ENCODE peak calls at places on chromosomes 7 and 10, in five cellular contexts. One of them, this sample, is unnamed.

GRCh38 chr10:22344204-22344603 is 1.1 kb upstream of the SPAG6 start:
- DNase-seq in keratinocyte: no peak
- DNase-seq in HepG2: no peak
- DNase-seq in PC-9: no peak
- DNase-seq in hepatocyte: no peak
- DNase-seq in this sample: no peak

GRCh38 chr10:103307594-103307993 is 30.7 kb downstream of the INA start:
- DNase-seq in keratinocyte: no peak
- DNase-seq in HepG2: no peak
- DNase-seq in PC-9: no peak
- DNase-seq in hepatocyte: no peak
- DNase-seq in this sample: no peak

GRCh38 chr7:142542938-142543337 is 206.3 kb upstream of the PRSS1 start:
- DNase-seq in keratinocyte: no peak
- DNase-seq in HepG2: no peak
- DNase-seq in PC-9: no peak
- DNase-seq in hepatocyte: no peak
- DNase-seq in this sample: no peak

GRCh38 chr7:90766814-90767564 is 170.9 kb downstream of the CDK14 start:
- DNase-seq in keratinocyte: no peak
- DNase-seq in HepG2: peak; percentile 94
- DNase-seq in PC-9: no peak
- DNase-seq in hepatocyte: peak; percentile 69
- DNase-seq in this sample: peak; percentile 70

GRCh38 chr10:16314259-16314658 is 122.6 kb upstream of the PTER start:
- DNase-seq in keratinocyte: no peak
- DNase-seq in HepG2: peak; percentile 20
- DNase-seq in PC-9: no peak
- DNase-seq in hepatocyte: peak; percentile 3
- DNase-seq in this sample: no peak

GRCh38 chr7:128017880-128018845 is 13.1 kb downstream of the LRRC4 start:
- DNase-seq in keratinocyte: no peak
- DNase-seq in HepG2: no peak
- DNase-seq in PC-9: peak; percentile 38
- DNase-seq in hepatocyte: no peak
- DNase-seq in this sample: peak; percentile 45

GRCh38 chr7:138316421-138317043 is 143.5 kb upstream of the TRIM24 start:
- DNase-seq in keratinocyte: no peak
- DNase-seq in HepG2: peak; percentile 99
- DNase-seq in PC-9: no peak
- DNase-seq in hepatocyte: peak; percentile 60
- DNase-seq in this sample: no peak

GRCh38 chr10:115937756-115938032 is 335.3 kb downstream of the GFRA1 start:
- DNase-seq in keratinocyte: no peak
- DNase-seq in HepG2: no peak
- DNase-seq in PC-9: no peak
- DNase-seq in hepatocyte: no peak
- DNase-seq in this sample: no peak

GRCh38 chr10:38070501-38070900 is 23.6 kb upstream of the ZNF37A start:
- DNase-seq in keratinocyte: no peak
- DNase-seq in HepG2: no peak
- DNase-seq in PC-9: no peak
- DNase-seq in hepatocyte: no peak
- DNase-seq in this sample: no peak

GRCh38 chr10:133326745-133327650 is 9.7 kb downstream of the CALY start:
- DNase-seq in keratinocyte: no peak
- DNase-seq in HepG2: no peak
- DNase-seq in PC-9: no peak
- DNase-seq in hepatocyte: no peak
- DNase-seq in this sample: peak; percentile 53

GRCh38 chr10:21742740-21743412 is 208.8 kb downstream of the MLLT10 start:
- DNase-seq in keratinocyte: no peak
- DNase-seq in HepG2: no peak
- DNase-seq in PC-9: no peak
- DNase-seq in hepatocyte: no peak
- DNase-seq in this sample: peak; percentile 78

GRCh38 chr10:75097666-75098285 is 13.7 kb upstream of the SAMD8 start:
- DNase-seq in keratinocyte: no peak
- DNase-seq in HepG2: peak; percentile 20
- DNase-seq in PC-9: no peak
- DNase-seq in hepatocyte: no peak
- DNase-seq in this sample: peak; percentile 58

GRCh38 chr7:138882249-138882648 is 84.3 kb upstream of the ATP6V0A4 start:
- DNase-seq in keratinocyte: no peak
- DNase-seq in HepG2: no peak
- DNase-seq in PC-9: no peak
- DNase-seq in hepatocyte: no peak
- DNase-seq in this sample: no peak

GRCh38 chr10:4082851-4083250 is 297.8 kb upstream of the KLF6 start:
- DNase-seq in keratinocyte: no peak
- DNase-seq in HepG2: no peak
- DNase-seq in PC-9: no peak
- DNase-seq in hepatocyte: no peak
- DNase-seq in this sample: no peak

GRCh38 chr10:8331387-8331786 is 276.9 kb downstream of the GATA3 start:
- DNase-seq in keratinocyte: no peak
- DNase-seq in HepG2: no peak
- DNase-seq in PC-9: no peak
- DNase-seq in hepatocyte: no peak
- DNase-seq in this sample: no peak

GRCh38 chr7:127251048-127251451 is 1.7 kb downstream of the GRM8 start:
- DNase-seq in keratinocyte: no peak
- DNase-seq in HepG2: no peak
- DNase-seq in PC-9: no peak
- DNase-seq in hepatocyte: no peak
- DNase-seq in this sample: no peak

GRCh38 chr7:90666186-90666585 is 70.1 kb downstream of the CDK14 start:
- DNase-seq in keratinocyte: no peak
- DNase-seq in HepG2: no peak
- DNase-seq in PC-9: no peak
- DNase-seq in hepatocyte: no peak
- DNase-seq in this sample: no peak

GRCh38 chr7:94089806-94090205 is 85.7 kb upstream of the BET1 start:
- DNase-seq in keratinocyte: no peak
- DNase-seq in HepG2: no peak
- DNase-seq in PC-9: no peak
- DNase-seq in hepatocyte: no peak
- DNase-seq in this sample: no peak

GRCh38 chr7:144835166-144835611 is 664 bp downstream of the TPK1 start:
- DNase-seq in keratinocyte: no peak
- DNase-seq in HepG2: peak; percentile 1
- DNase-seq in PC-9: no peak
- DNase-seq in hepatocyte: peak; percentile 42
- DNase-seq in this sample: peak; percentile 30

GRCh38 chr10:74223755-74224530 is 72.9 kb downstream of the ADK start:
- DNase-seq in keratinocyte: peak; percentile 49
- DNase-seq in HepG2: no peak
- DNase-seq in PC-9: peak; percentile 45
- DNase-seq in hepatocyte: no peak
- DNase-seq in this sample: peak; percentile 99

GRCh38 chr7:34158754-34159153 is 253.4 kb downstream of the BMPER start:
- DNase-seq in keratinocyte: no peak
- DNase-seq in HepG2: peak; percentile 8
- DNase-seq in PC-9: no peak
- DNase-seq in hepatocyte: no peak
- DNase-seq in this sample: no peak

GRCh38 chr10:68595513-68595912 is 35.4 kb downstream of the TET1 start:
- DNase-seq in keratinocyte: no peak
- DNase-seq in HepG2: no peak
- DNase-seq in PC-9: no peak
- DNase-seq in hepatocyte: no peak
- DNase-seq in this sample: no peak

GRCh38 chr10:24541239-24541753 is 182.4 kb downstream of the ARHGAP21 start:
- DNase-seq in keratinocyte: no peak
- DNase-seq in HepG2: peak; percentile 97
- DNase-seq in PC-9: no peak
- DNase-seq in hepatocyte: peak; percentile 57
- DNase-seq in this sample: peak; percentile 20

GRCh38 chr10:61164458-61165160 is 220.6 kb upstream of the RHOBTB1 start:
- DNase-seq in keratinocyte: no peak
- DNase-seq in HepG2: peak; percentile 12
- DNase-seq in PC-9: no peak
- DNase-seq in hepatocyte: peak; percentile 40
- DNase-seq in this sample: peak; percentile 88

GRCh38 chr10:104559935-104560334 is 81.2 kb upstream of the SORCS3 start:
- DNase-seq in keratinocyte: no peak
- DNase-seq in HepG2: no peak
- DNase-seq in PC-9: no peak
- DNase-seq in hepatocyte: no peak
- DNase-seq in this sample: no peak

GRCh38 chr7:48635796-48636195 is 288.6 kb upstream of the CDC14C start:
- DNase-seq in keratinocyte: no peak
- DNase-seq in HepG2: no peak
- DNase-seq in PC-9: no peak
- DNase-seq in hepatocyte: no peak
- DNase-seq in this sample: no peak

GRCh38 chr7:155979994-155980393 is 167.7 kb upstream of the SHH start:
- DNase-seq in keratinocyte: no peak
- DNase-seq in HepG2: no peak
- DNase-seq in PC-9: no peak
- DNase-seq in hepatocyte: no peak
- DNase-seq in this sample: no peak

GRCh38 chr7:151058766-151059361 is 525 bp upstream of the SLC4A2 start:
- DNase-seq in keratinocyte: no peak
- DNase-seq in HepG2: no peak
- DNase-seq in PC-9: no peak
- DNase-seq in hepatocyte: peak; percentile 34
- DNase-seq in this sample: peak; percentile 30

GRCh38 chr10:46995234-46995633 is 84.0 kb downstream of the PTPN20 start:
- DNase-seq in keratinocyte: no peak
- DNase-seq in HepG2: no peak
- DNase-seq in PC-9: no peak
- DNase-seq in hepatocyte: no peak
- DNase-seq in this sample: no peak

GRCh38 chr10:59894114-59894513 is 12.2 kb downstream of the CCDC6 start:
- DNase-seq in keratinocyte: no peak
- DNase-seq in HepG2: no peak
- DNase-seq in PC-9: peak; percentile 81
- DNase-seq in hepatocyte: no peak
- DNase-seq in this sample: peak; percentile 96

GRCh38 chr7:24354456-24354855 is 70.5 kb downstream of the NPY start:
- DNase-seq in keratinocyte: no peak
- DNase-seq in HepG2: no peak
- DNase-seq in PC-9: no peak
- DNase-seq in hepatocyte: no peak
- DNase-seq in this sample: no peak

GRCh38 chr10:71650397-71650796 is 69.2 kb downstream of the C10orf105 start:
- DNase-seq in keratinocyte: no peak
- DNase-seq in HepG2: no peak
- DNase-seq in PC-9: no peak
- DNase-seq in hepatocyte: no peak
- DNase-seq in this sample: no peak

GRCh38 chr7:2880051-2880450 is 35.9 kb upstream of the GNA12 start:
- DNase-seq in keratinocyte: no peak
- DNase-seq in HepG2: no peak
- DNase-seq in PC-9: no peak
- DNase-seq in hepatocyte: no peak
- DNase-seq in this sample: no peak

GRCh38 chr10:28327494-28327886 is 24.6 kb upstream of the MPP7 start:
- DNase-seq in keratinocyte: no peak
- DNase-seq in HepG2: no peak
- DNase-seq in PC-9: no peak
- DNase-seq in hepatocyte: no peak
- DNase-seq in this sample: no peak
- H3K9me3 ChIP-seq in keratinocyte: no peaks in the 10 kb centered on the region
- H3K9me3 ChIP-seq in HepG2: no peaks in the 10 kb centered on the region
- H3K9me3 ChIP-seq in PC-9: no peaks in the 10 kb centered on the region
- H3K9me3 ChIP-seq in hepatocyte: no peaks in the 10 kb centered on the region
- H3K9me3 ChIP-seq in this sample: no peaks in the 10 kb centered on the region

DNA sequence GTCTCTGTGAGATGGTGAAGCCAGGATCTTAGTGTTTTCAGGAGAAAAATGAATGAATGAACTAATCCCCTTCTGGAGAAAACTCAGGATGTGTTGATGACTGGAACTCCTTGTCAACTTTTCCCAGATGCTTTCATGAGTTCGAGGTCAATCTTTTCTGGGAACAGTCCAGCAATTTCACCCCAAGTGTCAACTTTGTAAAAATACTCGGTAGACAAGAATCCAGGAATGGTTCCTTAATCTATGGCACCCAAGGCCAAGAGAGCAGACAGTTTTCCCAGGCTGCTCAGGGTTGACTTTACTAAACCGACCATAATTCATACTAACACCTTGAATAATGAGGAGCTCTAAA is 31.1 kb upstream of the LYZL1 start:
- DNase-seq in keratinocyte: no peak
- DNase-seq in HepG2: no peak
- DNase-seq in PC-9: no peak
- DNase-seq in hepatocyte: no peak
- DNase-seq in this sample: no peak
- H3K4me2 ChIP-seq in keratinocyte: no peak overlapping the region
- H3K4me2 ChIP-seq in HepG2: no peak overlapping the region
- H3K4me2 ChIP-seq in PC-9: peak overlapping the region; percentile 71
- H3K4me2 ChIP-seq in hepatocyte: peak overlapping the region; percentile 38
- H3K4me2 ChIP-seq in this sample: peak overlapping the region; percentile 63

GRCh38 chr10:97361050-97361901 is 26.7 kb upstream of the FRAT2 start:
- DNase-seq in keratinocyte: no peak
- DNase-seq in HepG2: no peak
- DNase-seq in PC-9: no peak
- DNase-seq in hepatocyte: no peak
- DNase-seq in this sample: no peak

GRCh38 chr10:97356918-97357317 is 22.4 kb upstream of the FRAT2 start:
- DNase-seq in keratinocyte: no peak
- DNase-seq in HepG2: no peak
- DNase-seq in PC-9: no peak
- DNase-seq in hepatocyte: no peak
- DNase-seq in this sample: no peak

GRCh38 chr10:97356318-97356914 is 21.9 kb upstream of the FRAT2 start:
- DNase-seq in keratinocyte: no peak
- DNase-seq in HepG2: no peak
- DNase-seq in PC-9: no peak
- DNase-seq in hepatocyte: no peak
- DNase-seq in this sample: no peak

GRCh38 chr10:97358349-97358748 is 23.8 kb upstream of the FRAT2 start:
- DNase-seq in keratinocyte: no peak
- DNase-seq in HepG2: no peak
- DNase-seq in PC-9: no peak
- DNase-seq in hepatocyte: no peak
- DNase-seq in this sample: no peak

GRCh38 chr10:97358781-97359180 is 24.3 kb upstream of the FRAT2 start:
- DNase-seq in keratinocyte: no peak
- DNase-seq in HepG2: no peak
- DNase-seq in PC-9: no peak
- DNase-seq in hepatocyte: no peak
- DNase-seq in this sample: no peak
- TF ChIP-seq EZH2 in keratinocyte: no peak
- TF ChIP-seq EZH2 in HepG2: no peak
- TF ChIP-seq EZH2 in PC-9: no peak
- TF ChIP-seq EZH2 in hepatocyte: no peak
- TF ChIP-seq EZH2 in this sample: no peak

DNA sequence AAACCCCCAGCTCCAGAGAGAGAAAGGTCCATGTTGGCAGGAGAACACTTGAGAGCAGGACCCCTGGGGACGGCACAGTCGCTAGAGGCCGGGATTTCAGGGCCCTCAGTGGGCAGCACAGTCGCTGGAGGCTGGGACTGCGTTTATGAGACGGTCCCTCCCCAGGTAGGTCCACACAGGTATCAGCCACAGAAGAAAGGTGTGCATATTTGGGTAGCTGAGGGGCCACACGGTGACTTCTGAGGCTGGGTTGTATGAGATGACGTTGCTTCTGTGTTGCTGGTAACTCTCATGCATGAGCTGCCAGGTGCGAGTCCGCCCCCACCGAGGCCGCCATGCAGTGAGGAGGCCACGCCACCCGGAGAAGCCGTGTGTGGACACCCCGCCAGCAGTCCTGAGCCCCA is 56.9 kb upstream of the PPP2R2D start:
- DNase-seq in keratinocyte: no peak
- DNase-seq in HepG2: no peak
- DNase-seq in PC-9: no peak
- DNase-seq in hepatocyte: no peak
- DNase-seq in this sample: no peak
- H3K9me3 ChIP-seq in keratinocyte: peaks cover 7% of the 10 kb centered on the region
- H3K9me3 ChIP-seq in HepG2: no peaks in the 10 kb centered on the region
- H3K9me3 ChIP-seq in PC-9: no peaks in the 10 kb centered on the region
- H3K9me3 ChIP-seq in hepatocyte: no peaks in the 10 kb centered on the region
- H3K9me3 ChIP-seq in this sample: no peaks in the 10 kb centered on the region

This sample was measured in PC-3.